ENCODE peak calls at places on chromosome 14, in ten cellular contexts. W, D, Z, X, L, Y, E, J, P and T are unnamed samples.
A peak's percentile ranks its signal among the peaks of the same experiment; 100 is the strongest.

GRCh38 chr14:51342226-51342625 is 102.2 kb downstream of the TMX1 start:
- DNase-seq in W (no peak), D (peak; percentile 67), Z (no peak), X (no peak), L (peak; percentile 84), Y (no peak), E (no peak), J (no peak), P (peak; percentile 73), T (no peak)

GRCh38 chr14:104972301-104973211 is 5.6 kb downstream of the AHNAK2 start:
- DNase-seq in W (peak; percentile 84), D (peak; percentile 59), Z (peak; percentile 78), X (peak; percentile 91), L (peak; percentile 91), Y (no peak), E (peak; percentile 71), J (peak; percentile 86), P (peak; percentile 81), T (peak; percentile 77)

GRCh38 chr14:41950428-41950827 is 343.8 kb downstream of the LRFN5 start:
- DNase-seq in W (no peak), D (no peak), Z (no peak), X (no peak), L (no peak), Y (no peak), E (no peak), J (no peak), P (no peak), T (no peak)

GRCh38 chr14:24285351-24285750 is 14.0 kb upstream of the RABGGTA start:
- DNase-seq in W (no peak), D (peak; percentile 49), Z (no peak), X (no peak), L (no peak), Y (no peak), E (no peak), J (no peak), P (no peak), T (no peak)

GRCh38 chr14:51942971-51943370 is 46.4 kb upstream of the RTRAF start:
- DNase-seq in W (no peak), D (no peak), Z (no peak), X (no peak), L (no peak), Y (no peak), E (no peak), J (no peak), P (no peak), T (no peak)

GRCh38 chr14:71328183-71328582 is 420.9 kb downstream of the PCNX1 start:
- DNase-seq in W (no peak), D (peak; percentile 43), Z (no peak), X (no peak), L (no peak), Y (no peak), E (no peak), J (no peak), P (no peak), T (no peak)

GRCh38 chr14:53663709-53664108 is 292.9 kb downstream of the BMP4 start:
- DNase-seq in W (peak; percentile 11), D (peak; percentile 12), Z (no peak), X (no peak), L (no peak), Y (no peak), E (no peak), J (peak; percentile 47), P (no peak), T (no peak)

GRCh38 chr14:104143521-104144452 is 5.4 kb downstream of the KIF26A start:
- DNase-seq in W (no peak), D (no peak), Z (no peak), X (peak; percentile 62), L (no peak), Y (no peak), E (peak; percentile 10), J (no peak), P (no peak), T (peak; percentile 44)

DNA sequence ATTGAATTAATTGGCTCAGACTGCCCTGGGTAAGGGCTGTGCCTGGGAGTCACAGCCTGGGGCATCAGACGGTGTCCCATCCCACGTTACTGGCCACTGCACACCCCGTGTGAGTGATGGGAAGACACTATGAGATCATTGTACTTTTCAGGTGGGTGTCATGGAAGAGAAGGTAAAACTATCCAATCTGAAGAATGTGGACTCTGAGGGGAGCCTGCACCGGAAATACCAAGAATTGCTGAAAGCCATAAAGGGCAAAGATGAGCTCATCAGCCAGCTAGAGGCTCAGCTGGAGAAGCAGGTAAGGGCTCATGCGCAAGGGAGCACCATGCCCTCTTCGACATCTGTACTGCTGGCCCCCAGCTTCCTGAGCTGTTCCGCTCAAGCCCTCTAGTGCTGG is 24.0 kb downstream of the PLEKHH1 start:
- DNase-seq in W (no peak), D (peak; percentile 32), Z (no peak), X (no peak), L (no peak), Y (no peak), E (no peak), J (no peak), P (no peak), T (no peak)
- H3K4me3 ChIP-seq in W (no peak overlapping the region), D (no peak overlapping the region), Z (no peak overlapping the region), X (no peak overlapping the region), L (no peak overlapping the region), Y (no peak overlapping the region), E (no peak overlapping the region), J (no peak overlapping the region), P (no peak overlapping the region), T (no peak overlapping the region)

GRCh38 chr14:90547250-90547649 is 150.4 kb downstream of the CALM1 start:
- DNase-seq in W (no peak), D (no peak), Z (no peak), X (no peak), L (no peak), Y (no peak), E (no peak), J (no peak), P (no peak), T (no peak)
- H3K4me1 ChIP-seq in W (no peaks in the 10 kb centered on the region), D (no peaks in the 10 kb centered on the region), Z (no peaks in the 10 kb centered on the region), X (peaks cover 37% of the 10 kb centered on the region), L (no peaks in the 10 kb centered on the region), Y (no peaks in the 10 kb centered on the region), E (peaks cover 27% of the 10 kb centered on the region), J (no peaks in the 10 kb centered on the region), P (no peaks in the 10 kb centered on the region), T (no peaks in the 10 kb centered on the region)

GRCh38 chr14:37195327-37195726 is 2.4 kb upstream of the MIPOL1 start:
- DNase-seq in W (no peak), D (peak; percentile 74), Z (no peak), X (no peak), L (peak; percentile 60), Y (no peak), E (no peak), J (no peak), P (no peak), T (no peak)

GRCh38 chr14:37198273-37198598 is 499 bp downstream of the MIPOL1 start:
- DNase-seq in W (no peak), D (no peak), Z (no peak), X (no peak), L (peak; percentile 32), Y (no peak), E (no peak), J (no peak), P (no peak), T (no peak)

GRCh38 chr14:37198907-37199306 is 1.2 kb downstream of the MIPOL1 start:
- DNase-seq in W (no peak), D (no peak), Z (no peak), X (no peak), L (no peak), Y (no peak), E (no peak), J (no peak), P (no peak), T (no peak)

GRCh38 chr14:37196604-37197420 is 925 bp upstream of the MIPOL1 start:
- DNase-seq in W (no peak), D (no peak), Z (no peak), X (no peak), L (no peak), Y (no peak), E (no peak), J (no peak), P (no peak), T (no peak)

DNA sequence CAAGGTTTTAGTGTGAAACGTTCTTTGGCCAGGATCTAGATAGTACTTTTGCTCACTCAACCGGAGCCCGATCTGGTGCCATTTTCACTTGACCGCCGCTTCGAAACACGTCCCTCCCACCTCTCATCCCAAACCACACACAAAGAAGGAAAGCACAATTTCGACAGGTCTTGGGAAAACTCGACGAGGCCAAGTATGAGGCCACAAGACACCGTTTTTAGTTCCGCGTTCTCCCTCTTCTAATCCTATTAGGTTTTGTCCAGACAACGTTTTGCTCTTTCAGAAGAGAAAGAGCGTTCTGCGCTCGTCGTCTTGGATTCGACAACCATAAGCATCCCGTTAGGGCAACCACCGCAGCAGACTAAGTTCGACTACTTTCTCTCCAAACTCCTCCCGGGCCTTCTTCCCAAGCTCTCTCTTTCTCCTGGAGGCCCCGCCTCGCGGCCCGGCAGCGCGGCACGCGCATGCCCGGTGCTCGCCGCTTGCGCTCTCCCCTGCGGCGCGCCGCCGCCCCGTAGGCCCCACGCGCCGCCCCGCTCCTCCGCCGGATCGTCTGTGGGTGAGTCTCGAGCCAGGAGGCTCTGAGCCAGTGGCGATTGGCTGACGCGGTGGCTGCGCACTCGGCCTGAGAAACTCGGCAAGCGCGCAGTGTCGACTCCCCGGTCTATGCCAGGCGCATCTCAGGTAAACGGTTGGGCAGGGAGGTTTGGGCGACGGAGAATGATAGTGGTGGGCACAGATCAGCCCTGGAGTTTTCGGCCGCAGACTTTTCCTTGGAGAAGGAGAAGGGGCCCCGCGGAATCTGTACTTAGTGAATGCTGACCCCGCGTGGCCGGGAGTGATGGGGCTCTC is at the start of gene MIPOL1:
- DNase-seq in W (peak; percentile 85), D (peak; percentile 89), Z (peak; percentile 81), X (peak; percentile 92), L (peak; percentile 63), Y (no peak), E (peak; percentile 90), J (peak; percentile 68), P (no peak), T (peak; percentile 80)
- TF ChIP-seq CTCF in W (no peak), D (peak; percentile 28), Z (no peak), X (peak; percentile 21), L (no peak), Y (no peak), E (peak; percentile 33), J (peak; percentile 13), P (peak; percentile 12), T (no peak)

GRCh38 chr14:99794156-99794780 is 1.1 kb downstream of the EML1 start:
- DNase-seq in W (no peak), D (peak; percentile 40), Z (no peak), X (no peak), L (no peak), Y (no peak), E (no peak), J (no peak), P (no peak), T (no peak)

GRCh38 chr14:99791476-99792283 is 1.5 kb upstream of the EML1 start:
- DNase-seq in W (no peak), D (no peak), Z (no peak), X (no peak), L (no peak), Y (no peak), E (no peak), J (no peak), P (no peak), T (no peak)

GRCh38 chr14:99793213-99794155 is at the start of gene EML1:
- DNase-seq in W (peak; percentile 69), D (peak; percentile 76), Z (peak; percentile 62), X (peak; percentile 91), L (no peak), Y (peak; percentile 84), E (peak; percentile 87), J (peak; percentile 23), P (no peak), T (peak; percentile 74)

GRCh38 chr14:99790978-99791376 is 2.2 kb upstream of the EML1 start:
- DNase-seq in W (no peak), D (no peak), Z (no peak), X (no peak), L (no peak), Y (no peak), E (no peak), J (no peak), P (no peak), T (no peak)

DNA sequence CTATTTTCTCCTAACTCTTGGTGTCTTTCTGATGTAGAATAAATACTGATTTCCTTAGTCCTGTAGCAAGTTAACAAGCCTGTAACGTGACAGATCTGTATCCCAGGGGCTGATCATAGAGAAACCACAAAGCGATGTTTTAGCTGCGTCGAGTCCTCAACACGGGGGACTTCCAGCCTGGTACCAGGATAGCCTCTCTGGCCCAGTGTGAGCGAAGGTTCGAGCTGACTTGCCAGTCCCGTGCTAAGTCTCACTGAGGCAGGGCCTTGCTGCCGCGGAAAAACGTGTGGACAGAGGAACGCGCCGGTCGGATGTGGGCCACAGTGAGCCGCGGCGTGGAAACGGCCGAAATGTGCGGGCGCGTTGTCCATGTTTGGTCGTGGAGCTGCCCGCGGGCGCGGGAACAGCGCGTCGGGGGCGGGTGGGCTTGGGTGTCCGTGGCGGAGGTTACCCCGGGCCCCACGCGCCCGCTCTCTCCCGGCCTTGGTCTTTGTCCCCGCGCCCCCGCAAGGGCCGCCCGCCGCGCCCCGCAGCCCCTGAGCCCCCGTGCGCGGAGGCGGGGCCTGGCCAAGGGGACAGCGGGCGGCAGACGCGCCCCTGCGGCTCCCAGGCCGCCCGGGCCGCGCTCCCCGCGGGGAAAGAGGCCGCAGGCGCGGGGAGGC is 531 bp upstream of the EML1 start:
- DNase-seq in W (no peak), D (peak; percentile 29), Z (no peak), X (peak; percentile 74), L (no peak), Y (no peak), E (peak; percentile 44), J (no peak), P (no peak), T (no peak)
- H3K4me3 ChIP-seq in W (peak overlapping the region; percentile 48), D (peak overlapping the region; percentile 11), Z (peak overlapping the region; percentile 10), X (peak overlapping the region; percentile 65), L (no peak overlapping the region), Y (no peak overlapping the region), E (peak overlapping the region; percentile 68), J (no peak overlapping the region), P (no peak overlapping the region), T (no peak overlapping the region)